ENCODE peak calls at places on chromosome 21, in six cellular contexts. V is stomach, J is DND-41, S is neural crest cell, C is AG04449, Y is tibial nerve. N is an unnamed sample.

GRCh38 chr21:33976082-33976979 is 60.7 kb upstream of the ATP5PO start:
- DNase-seq in V (no peak), J (peak; percentile 93), S (no peak), C (peak; percentile 96), Y (no peak), N (no peak)

GRCh38 chr21:28699591-28700259 is 293.0 kb downstream of the LTN1 start:
- DNase-seq in V (no peak), J (no peak), S (no peak), C (no peak), Y (no peak), N (no peak)

GRCh38 chr21:45541221-45542039 is 810 bp downstream of the SLC19A1 start:
- DNase-seq in V (peak; percentile 83), J (peak; percentile 88), S (no peak), C (no peak), Y (peak; percentile 52), N (no peak)

GRCh38 chr21:29258626-29259335 is 39.9 kb upstream of the BACH1 start:
- DNase-seq in V (no peak), J (no peak), S (no peak), C (peak; percentile 59), Y (no peak), N (no peak)

GRCh38 chr21:28148400-28149064 is 844.1 kb downstream of the LTN1 start:
- DNase-seq in V (peak; percentile 41), J (no peak), S (no peak), C (no peak), Y (no peak), N (no peak)

GRCh38 chr21:38486705-38487104 is 11.6 kb downstream of the ERG start:
- DNase-seq in V (no peak), J (no peak), S (no peak), C (no peak), Y (no peak), N (no peak)

GRCh38 chr21:25370311-25370744 is 237.0 kb downstream of the MRPL39 start:
- DNase-seq in V (no peak), J (no peak), S (no peak), C (peak; percentile 88), Y (no peak), N (no peak)

GRCh38 chr21:15210235-15210678 is 145.5 kb upstream of the NRIP1 start:
- DNase-seq in V (peak; percentile 57), J (no peak), S (no peak), C (no peak), Y (peak; percentile 50), N (no peak)

GRCh38 chr21:44993321-44994015 is 53.6 kb downstream of the SLX9 start:
- DNase-seq in V (no peak), J (no peak), S (no peak), C (no peak), Y (no peak), N (no peak)

GRCh38 chr21:28215214-28215954 is 777.3 kb downstream of the LTN1 start:
- DNase-seq in V (no peak), J (no peak), S (no peak), C (peak; percentile 26), Y (no peak), N (no peak)

GRCh38 chr21:39153842-39154241 is 29.4 kb downstream of the PSMG1 start:
- DNase-seq in V (no peak), J (no peak), S (no peak), C (no peak), Y (no peak), N (no peak)

GRCh38 chr21:40765771-40766170 is 81.2 kb downstream of the DSCAM start:
- DNase-seq in V (no peak), J (no peak), S (no peak), C (no peak), Y (no peak), N (peak; percentile 27)

GRCh38 chr21:40768056-40768455 is 78.9 kb downstream of the DSCAM start:
- DNase-seq in V (no peak), J (no peak), S (no peak), C (no peak), Y (no peak), N (no peak)

GRCh38 chr21:40769231-40769630 is 77.7 kb downstream of the DSCAM start:
- DNase-seq in V (no peak), J (no peak), S (no peak), C (no peak), Y (no peak), N (no peak)

GRCh38 chr21:40770435-40771055 is 76.4 kb downstream of the DSCAM start:
- DNase-seq in V (no peak), J (no peak), S (no peak), C (no peak), Y (no peak), N (no peak)
- TF ChIP-seq CTCF in V (no peak), J (no peak), S (no peak), C (no peak), Y (no peak), N (no peak)

DNA sequence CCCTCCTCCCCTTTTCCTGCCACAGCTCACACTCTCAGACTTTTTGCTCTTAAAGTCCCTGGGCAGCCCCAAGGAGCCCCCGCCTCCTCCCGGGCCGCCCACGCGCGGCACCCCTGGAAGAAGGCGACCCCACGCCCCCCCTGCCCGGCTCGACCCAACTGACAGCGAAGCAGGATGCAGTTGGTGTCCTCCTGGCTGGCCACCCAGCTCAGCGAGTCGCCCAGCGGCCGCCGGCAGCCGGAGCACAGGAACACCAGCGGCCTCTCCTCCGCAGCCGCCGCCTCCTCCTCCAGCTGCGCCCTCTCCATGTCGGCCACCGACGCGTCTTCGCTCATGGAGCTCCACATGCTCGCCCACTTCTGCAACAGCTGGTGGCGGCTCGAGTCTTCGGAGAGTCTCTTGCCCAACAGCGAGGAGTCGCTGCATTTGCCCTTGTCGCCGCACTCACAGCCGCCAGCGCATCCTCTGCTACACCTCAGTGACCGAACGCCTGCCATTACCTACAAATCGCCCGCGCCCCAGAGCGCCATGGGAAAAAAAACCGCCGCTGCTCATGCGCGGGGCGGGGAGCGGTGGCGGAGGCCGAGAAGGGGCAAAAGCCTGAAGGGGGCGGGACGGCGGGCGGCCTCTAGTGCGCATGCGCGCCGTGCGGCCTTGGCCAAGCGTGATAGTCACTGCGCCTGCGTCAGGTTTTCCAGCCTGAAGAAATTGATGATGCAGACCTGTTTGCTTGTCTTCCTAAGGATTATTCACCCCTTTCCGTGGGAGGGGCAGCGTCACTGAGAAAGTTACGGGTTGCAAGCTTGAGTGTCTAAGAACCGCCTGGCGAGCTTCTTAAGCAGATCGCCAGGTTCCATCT is at the start of gene MIS18A:
- DNase-seq in V (peak; percentile 98), J (peak; percentile 96), S (peak; percentile 97), C (peak; percentile 52), Y (peak; percentile 91), N (peak; percentile 99)
- TF ChIP-seq CTCF in V (no peak), J (peak; percentile 34), S (peak; percentile 19), C (no peak), Y (peak; percentile 30), N (no peak)

DNA sequence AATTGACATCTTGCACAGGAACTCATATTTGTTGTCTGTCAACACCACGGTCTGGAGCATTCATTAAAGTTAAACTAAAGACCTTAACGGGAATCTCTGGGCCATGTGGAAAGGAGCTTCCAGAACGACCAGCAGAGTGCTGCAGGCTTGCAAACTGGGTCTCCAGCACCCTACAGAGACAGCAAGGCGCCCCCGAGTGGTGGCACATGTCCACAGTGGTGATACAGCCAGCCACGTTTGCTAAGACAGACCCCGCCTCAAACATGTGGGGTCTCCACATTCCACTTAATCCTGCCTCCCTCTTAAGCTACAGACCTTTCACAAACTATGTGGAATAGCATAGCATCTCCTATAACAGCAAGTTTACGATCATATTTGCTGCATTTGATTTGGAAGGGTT is 96.5 kb upstream of the BACE2 start:
- DNase-seq in V (no peak), J (peak; percentile 8), S (peak; percentile 14), C (no peak), Y (no peak), N (peak; percentile 46)
- TF ChIP-seq CTCF in V (no peak), J (peak; percentile 42), S (peak; percentile 32), C (peak; percentile 17), Y (no peak), N (no peak)

GRCh38 chr21:26834181-26834945 is 10.8 kb downstream of the ADAMTS1 start:
- DNase-seq in V (no peak), J (no peak), S (no peak), C (no peak), Y (no peak), N (no peak)
- TF ChIP-seq CTCF in V (peak; percentile 25), J (peak; percentile 50), S (peak; percentile 60), C (peak; percentile 1), Y (no peak), N (no peak)

DNA sequence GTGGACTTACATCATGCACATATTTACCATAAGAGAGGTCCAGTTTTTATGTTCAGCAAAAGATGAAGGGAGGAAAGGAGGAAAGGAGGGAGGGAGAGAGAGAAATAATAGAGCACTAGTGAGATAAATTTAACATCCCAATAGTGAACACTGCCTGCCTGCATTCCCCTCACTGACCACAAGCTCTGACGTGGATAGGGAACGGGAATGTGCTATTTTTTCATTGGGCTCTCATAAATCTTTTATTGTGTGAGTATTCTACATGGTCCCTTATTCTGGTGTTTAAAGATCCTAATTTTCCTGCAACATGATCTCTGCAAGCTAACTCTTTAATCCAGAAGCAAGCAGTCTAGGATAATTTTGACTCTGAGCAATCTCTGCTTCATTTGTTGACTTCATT is 82.2 kb downstream of the TTC3 start:
- DNase-seq in V (no peak), J (no peak), S (no peak), C (no peak), Y (no peak), N (no peak)
- TF ChIP-seq CTCF in V (no peak), J (no peak), S (peak; percentile 40), C (no peak), Y (no peak), N (no peak)

GRCh38 chr21:37270576-37271365 is 3.6 kb upstream of the VPS26C start:
- DNase-seq in V (no peak), J (no peak), S (no peak), C (no peak), Y (no peak), N (no peak)
- TF ChIP-seq CTCF in V (no peak), J (no peak), S (no peak), C (no peak), Y (no peak), N (no peak)

GRCh38 chr21:42892931-42893660 is at the start of gene NDUFV3:
- DNase-seq in V (peak; percentile 100), J (peak; percentile 100), S (peak; percentile 97), C (peak; percentile 67), Y (peak; percentile 100), N (peak; percentile 100)
- TF ChIP-seq CTCF in V (no peak), J (no peak), S (no peak), C (no peak), Y (no peak), N (no peak)